ENCODE peak calls at places on chromosome 9, in ten cellular contexts. W, E, U, D, L, R, Z, M, N and Q are unnamed samples.

GRCh38 chr9:137156567-137157375 is 13.1 kb downstream of the LRRC26 start:
- DNase-seq in N (no peak), U (peak), W (no peak), Z (peak), L (peak), E (peak), D (peak), R (no peak), M (peak), Q (peak)

GRCh38 chr9:37839491-37840461 is 39.2 kb downstream of the DCAF10 start:
- DNase-seq in W (no peak), E (no peak), U (peak), M (no peak), N (no peak), Z (no peak), L (no peak), D (peak), R (no peak), Q (no peak)

GRCh38 chr9:112605518-112605917 is 112.4 kb downstream of the INIP start:
- DNase-seq in W (no peak), M (no peak), U (no peak), R (no peak), E (no peak), D (no peak), N (no peak), L (no peak), Z (peak), Q (no peak)

GRCh38 chr9:136386018-136386417 is 12.5 kb upstream of the CARD9 start:
- DNase-seq in D (no peak), E (no peak), L (no peak), W (no peak), Z (no peak), M (no peak), N (no peak), U (no peak), R (no peak), Q (no peak)

GRCh38 chr9:136793063-136793946 is 2.2 kb downstream of the TMEM141 start:
- DNase-seq in M (no peak), E (no peak), N (no peak), D (no peak), W (no peak), U (no peak), R (no peak), Z (no peak), L (no peak), Q (no peak)

GRCh38 chr9:133935328-133936040 is 56.6 kb downstream of the VAV2 start:
- DNase-seq in L (no peak), D (peak), N (no peak), E (no peak), U (peak), W (peak), Z (no peak), M (no peak), R (peak), Q (no peak)

GRCh38 chr9:32884482-32884881 is 101.1 kb downstream of the TMEM215 start:
- DNase-seq in R (no peak), L (no peak), D (no peak), U (no peak), E (no peak), Z (no peak), W (no peak), M (no peak), N (no peak), Q (peak)

GRCh38 chr9:32265037-32265436 is 119.4 kb upstream of the ACO1 start:
- DNase-seq in W (no peak), U (no peak), M (no peak), D (no peak), N (no peak), L (no peak), Z (no peak), R (no peak), E (no peak), Q (no peak)

GRCh38 chr9:108033976-108034964 is 544.7 kb upstream of the KLF4 start:
- DNase-seq in L (no peak), U (peak), W (no peak), D (no peak), R (no peak), Z (no peak), E (no peak), M (no peak), N (no peak), Q (no peak)

GRCh38 chr9:129183495-129184308 is 5.6 kb upstream of the IER5L start:
- DNase-seq in U (peak), N (no peak), R (no peak), D (no peak), E (no peak), L (no peak), M (no peak), Z (no peak), W (no peak), Q (no peak)

GRCh38 chr9:96661711-96662110 is 6.6 kb upstream of the PRXL2C start:
- DNase-seq in D (no peak), W (no peak), M (no peak), L (no peak), U (peak), Z (no peak), N (no peak), R (no peak), E (no peak), Q (no peak)

GRCh38 chr9:2767800-2768199 is 50.5 kb downstream of the KCNV2 start:
- DNase-seq in D (no peak), Z (no peak), W (no peak), N (no peak), L (no peak), M (no peak), U (no peak), E (no peak), R (no peak), Q (no peak)

GRCh38 chr9:132694144-132694543 is 23.9 kb downstream of the GTF3C4 start:
- DNase-seq in W (no peak), Z (peak), D (peak), M (no peak), R (no peak), U (peak), N (no peak), E (no peak), L (peak), Q (peak)